ENCODE peak calls at places on chromosomes 16 and 17, in four cellular contexts. P is C1 segment of cervical spinal cord, G is NCI-H460, C is T-helper 2 cell. H is an unnamed sample.

GRCh38 chr16:31880322-31880979 is 6.8 kb downstream of the ZNF267 start:
- DNase-seq in C (no peak), G (no peak), P (no peak), H (no peak)

GRCh38 chr17:2736956-2737355 is 12.5 kb downstream of the CCDC92B start:
- DNase-seq in P (no peak), C (no peak), G (no peak), H (no peak)

GRCh38 chr17:21678451-21679081 is 13.8 kb upstream of the KCNJ18 start:
- DNase-seq in G (no peak), C (no peak), P (no peak), H (no peak)

GRCh38 chr17:7290166-7290565 is 4.3 kb downstream of the YBX2 start:
- DNase-seq in C (no peak), P (no peak), G (no peak), H (no peak)

GRCh38 chr17:50453901-50454300 is 14.8 kb downstream of the CHAD start:
- DNase-seq in P (no peak), C (no peak), G (no peak), H (no peak)

GRCh38 chr16:58498341-58499091 is 1.4 kb upstream of the NDRG4 start:
- DNase-seq in P (no peak), G (no peak), C (no peak), H (no peak)

GRCh38 chr17:75531724-75532090 is 6.2 kb downstream of the LLGL2 start:
- DNase-seq in C (no peak), G (no peak), P (no peak), H (no peak)

GRCh38 chr16:10579965-10580918 is at the start of gene EMP2:
- DNase-seq in P (no peak), G (peak), C (no peak), H (no peak)

H was measured in GM04503.